ENCODE peak calls at places on chromosome 1, in six cellular contexts. W is hippocampal formation, H is fibroblast of lung, E is MCF 10A, F is glomerular endothelial cell, C is cardiac fibroblast. Y is an unnamed sample.

GRCh38 chr1:66693856-66694255 is 58.4 kb upstream of the DYNLT5 start:
- DNase-seq in W (no peak), H (no peak), E (no peak), F (no peak), C (no peak), Y (no peak)

GRCh38 chr1:31678681-31679080 is 25.1 kb downstream of the COL16A1 start:
- DNase-seq in W (no peak), H (no peak), E (no peak), F (no peak), C (no peak), Y (no peak)

GRCh38 chr1:237736372-237737029 is 154.2 kb downstream of the ZP4 start:
- DNase-seq in W (peak), H (no peak), E (peak), F (no peak), C (no peak), Y (no peak)

GRCh38 chr1:41662061-41662655 is 177.7 kb upstream of the EDN2 start:
- DNase-seq in W (peak), H (peak), E (peak), F (no peak), C (peak), Y (peak)

GRCh38 chr1:77218477-77219165 is 609 bp downstream of the PIGK start:
- DNase-seq in W (peak), H (no peak), E (no peak), F (no peak), C (peak), Y (no peak)

GRCh38 chr1:216750031-216750627 is 26.9 kb upstream of the ESRRG start:
- DNase-seq in W (peak), H (peak), E (peak), F (no peak), C (peak), Y (no peak)

GRCh38 chr1:155072531-155073289 is 5.9 kb upstream of the EFNA3 start:
- DNase-seq in W (no peak), H (no peak), E (no peak), F (no peak), C (no peak), Y (no peak)

GRCh38 chr1:54859687-54860391 is 27.2 kb downstream of the DHCR24 start:
- DNase-seq in W (no peak), H (peak), E (no peak), F (no peak), C (no peak), Y (no peak)

GRCh38 chr1:21284206-21285137 is 5.8 kb downstream of the ECE1 start:
- DNase-seq in W (no peak), H (no peak), E (no peak), F (no peak), C (no peak), Y (no peak)

GRCh38 chr1:111581166-111581565 is 38.4 kb upstream of the RAP1A start:
- DNase-seq in W (no peak), H (no peak), E (no peak), F (no peak), C (no peak), Y (no peak)

GRCh38 chr1:223123238-223123976 is 19.6 kb downstream of the TLR5 start:
- DNase-seq in W (no peak), H (peak), E (peak), F (no peak), C (peak), Y (peak)

GRCh38 chr1:40309374-40310128 is 7.5 kb downstream of the COL9A2 start:
- DNase-seq in W (peak), H (peak), E (no peak), F (no peak), C (no peak), Y (no peak)

GRCh38 chr1:64851664-64852063 is 106.8 kb downstream of the RAVER2 start:
- DNase-seq in W (no peak), H (no peak), E (no peak), F (peak), C (no peak), Y (no peak)

GRCh38 chr1:220803401-220804201 is 16.9 kb downstream of the MTARC1 start:
- DNase-seq in W (peak), H (no peak), E (peak), F (peak), C (peak), Y (no peak)

GRCh38 chr1:230236301-230236700 is 169.3 kb downstream of the GALNT2 start:
- DNase-seq in W (no peak), H (no peak), E (no peak), F (no peak), C (no peak), Y (no peak)

GRCh38 chr1:227131193-227131592 is 187.1 kb downstream of the CDC42BPA start:
- DNase-seq in W (no peak), H (peak), E (peak), F (no peak), C (peak), Y (no peak)

GRCh38 chr1:202932476-202932875 is 5.4 kb upstream of the KLHL12 start:
- DNase-seq in W (no peak), H (no peak), E (no peak), F (no peak), C (no peak), Y (no peak)

GRCh38 chr1:166944186-166944967 is 31.0 kb downstream of the ILDR2 start:
- DNase-seq in W (no peak), H (peak), E (no peak), F (no peak), C (peak), Y (no peak)

GRCh38 chr1:243525085-243525487 is 269.2 kb downstream of the SDCCAG8 start:
- DNase-seq in W (no peak), H (peak), E (peak), F (peak), C (peak), Y (no peak)

GRCh38 chr1:27612718-27613117 is 8.8 kb upstream of the AHDC1 start:
- DNase-seq in W (no peak), H (no peak), E (no peak), F (no peak), C (no peak), Y (no peak)

GRCh38 chr1:20370628-20371200 is 80.0 kb downstream of the VWA5B1 start:
- DNase-seq in W (no peak), H (no peak), E (no peak), F (no peak), C (no peak), Y (no peak)